ENCODE peak calls at places on chromosome 11, in four cellular contexts. One of them, this sample, is unnamed.

GRCh38 chr11:3158821-3159220 is 6.3 kb downstream of the OSBPL5 start:
- DNase-seq in RPMI7951: no peak
- DNase-seq in endodermal cell: no peak
- DNase-seq in GM20000: no peak
- DNase-seq in this sample: no peak

GRCh38 chr11:46356911-46357482 is 9.7 kb downstream of the DGKZ start:
- DNase-seq in RPMI7951: peak
- DNase-seq in GM20000: no peak
- DNase-seq in endodermal cell: no peak
- DNase-seq in this sample: peak

GRCh38 chr11:47583844-47584243 is 2.6 kb upstream of the FAM180B start:
- DNase-seq in RPMI7951: no peak
- DNase-seq in endodermal cell: no peak
- DNase-seq in GM20000: no peak
- DNase-seq in this sample: no peak

GRCh38 chr11:61654397-61654829 is 25.8 kb upstream of the DAGLA start:
- DNase-seq in RPMI7951: no peak
- DNase-seq in GM20000: no peak
- DNase-seq in endodermal cell: no peak
- DNase-seq in this sample: no peak

GRCh38 chr11:126129681-126130671 is 67.3 kb upstream of the CDON start:
- DNase-seq in GM20000: no peak
- DNase-seq in endodermal cell: peak
- DNase-seq in RPMI7951: no peak
- DNase-seq in this sample: peak

GRCh38 chr11:14587203-14587602 is 56.4 kb upstream of the PDE3B start:
- DNase-seq in GM20000: no peak
- DNase-seq in endodermal cell: no peak
- DNase-seq in RPMI7951: no peak
- DNase-seq in this sample: no peak

GRCh38 chr11:59822989-59823566 is 12.5 kb upstream of the MRPL16 start:
- DNase-seq in endodermal cell: peak
- DNase-seq in GM20000: peak
- DNase-seq in RPMI7951: peak
- DNase-seq in this sample: peak

GRCh38 chr11:38503876-38504275 is 1905.8 kb upstream of the RAG2 start:
- DNase-seq in endodermal cell: no peak
- DNase-seq in GM20000: no peak
- DNase-seq in RPMI7951: no peak
- DNase-seq in this sample: no peak

GRCh38 chr11:127675602-127676001 is 675.0 kb upstream of the KIRREL3 start:
- DNase-seq in RPMI7951: peak
- DNase-seq in endodermal cell: no peak
- DNase-seq in GM20000: no peak
- DNase-seq in this sample: no peak

GRCh38 chr11:91608662-91609061 is 616.0 kb upstream of the FAT3 start:
- DNase-seq in endodermal cell: no peak
- DNase-seq in RPMI7951: no peak
- DNase-seq in GM20000: no peak
- DNase-seq in this sample: no peak

GRCh38 chr11:4060182-4060923 is 34.2 kb upstream of the RRM1 start:
- DNase-seq in RPMI7951: no peak
- DNase-seq in GM20000: no peak
- DNase-seq in endodermal cell: no peak
- DNase-seq in this sample: peak

GRCh38 chr11:47220401-47220821 is 5.6 kb downstream of the DDB2 start:
- DNase-seq in endodermal cell: no peak
- DNase-seq in RPMI7951: peak
- DNase-seq in GM20000: no peak
- DNase-seq in this sample: peak

GRCh38 chr11:19938051-19938856 is 222.0 kb downstream of the DBX1 start:
- DNase-seq in endodermal cell: peak
- DNase-seq in RPMI7951: peak
- DNase-seq in GM20000: peak
- DNase-seq in this sample: peak

GRCh38 chr11:115202061-115202460 is 302.2 kb downstream of the CADM1 start:
- DNase-seq in endodermal cell: no peak
- DNase-seq in GM20000: no peak
- DNase-seq in RPMI7951: no peak
- DNase-seq in this sample: no peak

GRCh38 chr11:124752471-124753100 is 531 bp upstream of the VSIG2 start:
- DNase-seq in GM20000: no peak
- DNase-seq in endodermal cell: peak
- DNase-seq in RPMI7951: no peak
- DNase-seq in this sample: no peak

GRCh38 chr11:69013009-69013951 is at the start of gene MRGPRF:
- DNase-seq in endodermal cell: peak
- DNase-seq in RPMI7951: peak
- DNase-seq in GM20000: peak
- DNase-seq in this sample: peak

This sample was measured in fibroblast of villous mesenchyme.